ENCODE peak calls at places on chromosomes 6 and 20, in ten cellular contexts. One of them, this sample, is unnamed.

GRCh38 chr6:166569206-166569605 is 17.3 kb downstream of the RAMACL start:
- DNase-seq in left ventricle myocardium inferior: no peak
- DNase-seq in astrocyte of the spinal cord: no peak
- DNase-seq in colonic mucosa: no peak
- DNase-seq in choroid plexus epithelial cell: no peak
- DNase-seq in tibial nerve: no peak
- DNase-seq in BE2C: no peak
- DNase-seq in HL-60: no peak
- DNase-seq in AG04449: no peak
- DNase-seq in prostate gland: no peak
- DNase-seq in this sample: no peak

GRCh38 chr6:37021356-37022129 is 16.1 kb downstream of the FGD2 start:
- DNase-seq in prostate gland: no peak
- DNase-seq in tibial nerve: no peak
- DNase-seq in astrocyte of the spinal cord: peak
- DNase-seq in left ventricle myocardium inferior: no peak
- DNase-seq in BE2C: peak
- DNase-seq in HL-60: no peak
- DNase-seq in AG04449: no peak
- DNase-seq in colonic mucosa: no peak
- DNase-seq in choroid plexus epithelial cell: peak
- DNase-seq in this sample: no peak

GRCh38 chr20:43726811-43727338 is at the start of gene GTSF1L:
- DNase-seq in HL-60: no peak
- DNase-seq in AG04449: no peak
- DNase-seq in prostate gland: no peak
- DNase-seq in left ventricle myocardium inferior: no peak
- DNase-seq in colonic mucosa: no peak
- DNase-seq in tibial nerve: no peak
- DNase-seq in BE2C: no peak
- DNase-seq in astrocyte of the spinal cord: peak
- DNase-seq in choroid plexus epithelial cell: no peak
- DNase-seq in this sample: no peak

GRCh38 chr20:5766085-5766764 is 16.0 kb downstream of the SHLD1 start:
- DNase-seq in left ventricle myocardium inferior: peak
- DNase-seq in colonic mucosa: no peak
- DNase-seq in BE2C: no peak
- DNase-seq in AG04449: no peak
- DNase-seq in prostate gland: peak
- DNase-seq in tibial nerve: no peak
- DNase-seq in astrocyte of the spinal cord: no peak
- DNase-seq in choroid plexus epithelial cell: no peak
- DNase-seq in HL-60: no peak
- DNase-seq in this sample: no peak

GRCh38 chr6:65004283-65004682 is 702.7 kb downstream of the EYS start:
- DNase-seq in left ventricle myocardium inferior: no peak
- DNase-seq in HL-60: no peak
- DNase-seq in AG04449: no peak
- DNase-seq in choroid plexus epithelial cell: no peak
- DNase-seq in tibial nerve: no peak
- DNase-seq in astrocyte of the spinal cord: no peak
- DNase-seq in BE2C: no peak
- DNase-seq in colonic mucosa: no peak
- DNase-seq in prostate gland: no peak
- DNase-seq in this sample: no peak

GRCh38 chr20:2042400-2042799 is 48.5 kb upstream of the PDYN start:
- DNase-seq in AG04449: no peak
- DNase-seq in choroid plexus epithelial cell: peak
- DNase-seq in BE2C: no peak
- DNase-seq in astrocyte of the spinal cord: peak
- DNase-seq in HL-60: no peak
- DNase-seq in colonic mucosa: no peak
- DNase-seq in prostate gland: no peak
- DNase-seq in left ventricle myocardium inferior: no peak
- DNase-seq in tibial nerve: no peak
- DNase-seq in this sample: peak

GRCh38 chr20:4896971-4897497 is 104.3 kb downstream of the SLC23A2 start:
- DNase-seq in prostate gland: no peak
- DNase-seq in HL-60: no peak
- DNase-seq in AG04449: no peak
- DNase-seq in choroid plexus epithelial cell: no peak
- DNase-seq in colonic mucosa: peak
- DNase-seq in BE2C: no peak
- DNase-seq in astrocyte of the spinal cord: no peak
- DNase-seq in left ventricle myocardium inferior: no peak
- DNase-seq in tibial nerve: no peak
- DNase-seq in this sample: no peak

GRCh38 chr20:44931911-44932310 is 22.1 kb downstream of the PABPC1L start:
- DNase-seq in left ventricle myocardium inferior: no peak
- DNase-seq in colonic mucosa: no peak
- DNase-seq in BE2C: no peak
- DNase-seq in AG04449: no peak
- DNase-seq in astrocyte of the spinal cord: no peak
- DNase-seq in tibial nerve: no peak
- DNase-seq in choroid plexus epithelial cell: no peak
- DNase-seq in HL-60: no peak
- DNase-seq in prostate gland: no peak
- DNase-seq in this sample: no peak

GRCh38 chr20:6685181-6685582 is 82.3 kb upstream of the BMP2 start:
- DNase-seq in HL-60: no peak
- DNase-seq in astrocyte of the spinal cord: peak
- DNase-seq in colonic mucosa: no peak
- DNase-seq in prostate gland: no peak
- DNase-seq in left ventricle myocardium inferior: no peak
- DNase-seq in choroid plexus epithelial cell: peak
- DNase-seq in tibial nerve: no peak
- DNase-seq in BE2C: no peak
- DNase-seq in AG04449: no peak
- DNase-seq in this sample: no peak

GRCh38 chr6:109024368-109024767 is 70.3 kb downstream of the SESN1 start:
- DNase-seq in HL-60: no peak
- DNase-seq in BE2C: no peak
- DNase-seq in prostate gland: no peak
- DNase-seq in choroid plexus epithelial cell: peak
- DNase-seq in colonic mucosa: no peak
- DNase-seq in tibial nerve: no peak
- DNase-seq in AG04449: no peak
- DNase-seq in left ventricle myocardium inferior: no peak
- DNase-seq in astrocyte of the spinal cord: no peak
- DNase-seq in this sample: no peak

GRCh38 chr20:32986331-32986966 is 17.8 kb downstream of the SUN5 start:
- DNase-seq in choroid plexus epithelial cell: no peak
- DNase-seq in tibial nerve: no peak
- DNase-seq in colonic mucosa: no peak
- DNase-seq in AG04449: no peak
- DNase-seq in BE2C: no peak
- DNase-seq in prostate gland: no peak
- DNase-seq in HL-60: no peak
- DNase-seq in astrocyte of the spinal cord: no peak
- DNase-seq in left ventricle myocardium inferior: no peak
- DNase-seq in this sample: no peak
- H3K4me3 ChIP-seq in choroid plexus epithelial cell: no peak
- H3K4me3 ChIP-seq in tibial nerve: no peak
- H3K4me3 ChIP-seq in colonic mucosa: no peak
- H3K4me3 ChIP-seq in AG04449: no peak
- H3K4me3 ChIP-seq in BE2C: no peak
- H3K4me3 ChIP-seq in prostate gland: no peak
- H3K4me3 ChIP-seq in HL-60: no peak
- H3K4me3 ChIP-seq in astrocyte of the spinal cord: no peak
- H3K4me3 ChIP-seq in left ventricle myocardium inferior: no peak
- H3K4me3 ChIP-seq in this sample: no peak

DNA sequence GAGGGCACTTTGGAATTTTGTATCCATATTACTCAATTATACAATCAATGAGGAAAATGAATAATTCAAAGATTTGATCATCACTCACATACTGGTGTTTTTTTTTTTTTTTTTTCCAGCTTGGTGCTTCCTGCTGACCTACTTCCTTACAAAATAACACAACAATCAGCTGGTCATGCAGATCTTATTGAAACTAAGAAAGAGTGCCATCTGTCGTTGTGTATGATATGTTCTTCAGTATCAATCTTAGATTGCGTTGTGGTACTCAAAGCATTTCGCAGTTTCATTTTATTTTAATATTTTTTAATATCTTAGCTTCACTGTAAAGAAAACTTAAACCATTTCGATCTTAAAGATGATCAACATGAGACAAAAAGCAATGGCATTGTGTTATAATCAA is 155.6 kb downstream of the OGFRL1 start:
- DNase-seq in left ventricle myocardium inferior: no peak
- DNase-seq in prostate gland: no peak
- DNase-seq in AG04449: no peak
- DNase-seq in tibial nerve: no peak
- DNase-seq in colonic mucosa: no peak
- DNase-seq in BE2C: no peak
- DNase-seq in HL-60: no peak
- DNase-seq in choroid plexus epithelial cell: peak
- DNase-seq in astrocyte of the spinal cord: no peak
- DNase-seq in this sample: no peak
- TF ChIP-seq CTCF in left ventricle myocardium inferior: peak
- TF ChIP-seq CTCF in prostate gland: no peak
- TF ChIP-seq CTCF in AG04449: no peak
- TF ChIP-seq CTCF in tibial nerve: no peak
- TF ChIP-seq CTCF in colonic mucosa: no peak
- TF ChIP-seq CTCF in BE2C: no peak
- TF ChIP-seq CTCF in HL-60: no peak
- TF ChIP-seq CTCF in choroid plexus epithelial cell: peak
- TF ChIP-seq CTCF in astrocyte of the spinal cord: no peak
- TF ChIP-seq CTCF in this sample: peak

GRCh38 chr6:159229526-159229925 is 60.3 kb downstream of the FNDC1 start:
- DNase-seq in left ventricle myocardium inferior: no peak
- DNase-seq in astrocyte of the spinal cord: no peak
- DNase-seq in HL-60: no peak
- DNase-seq in BE2C: no peak
- DNase-seq in tibial nerve: no peak
- DNase-seq in choroid plexus epithelial cell: no peak
- DNase-seq in prostate gland: no peak
- DNase-seq in AG04449: no peak
- DNase-seq in colonic mucosa: no peak
- DNase-seq in this sample: no peak

GRCh38 chr6:159234102-159234553 is 64.9 kb downstream of the FNDC1 start:
- DNase-seq in BE2C: no peak
- DNase-seq in colonic mucosa: no peak
- DNase-seq in tibial nerve: no peak
- DNase-seq in astrocyte of the spinal cord: no peak
- DNase-seq in choroid plexus epithelial cell: no peak
- DNase-seq in prostate gland: no peak
- DNase-seq in AG04449: no peak
- DNase-seq in HL-60: no peak
- DNase-seq in left ventricle myocardium inferior: no peak
- DNase-seq in this sample: no peak

GRCh38 chr6:159232106-159232645 is 63.0 kb downstream of the FNDC1 start:
- DNase-seq in AG04449: no peak
- DNase-seq in colonic mucosa: no peak
- DNase-seq in BE2C: no peak
- DNase-seq in tibial nerve: no peak
- DNase-seq in prostate gland: no peak
- DNase-seq in HL-60: no peak
- DNase-seq in astrocyte of the spinal cord: no peak
- DNase-seq in choroid plexus epithelial cell: no peak
- DNase-seq in left ventricle myocardium inferior: no peak
- DNase-seq in this sample: no peak

GRCh38 chr6:159232751-159233150 is 63.6 kb downstream of the FNDC1 start:
- DNase-seq in left ventricle myocardium inferior: no peak
- DNase-seq in tibial nerve: no peak
- DNase-seq in astrocyte of the spinal cord: no peak
- DNase-seq in choroid plexus epithelial cell: no peak
- DNase-seq in prostate gland: no peak
- DNase-seq in BE2C: no peak
- DNase-seq in HL-60: no peak
- DNase-seq in AG04449: no peak
- DNase-seq in colonic mucosa: no peak
- DNase-seq in this sample: no peak

GRCh38 chr6:159233365-159234101 is 64.3 kb downstream of the FNDC1 start:
- DNase-seq in astrocyte of the spinal cord: no peak
- DNase-seq in prostate gland: no peak
- DNase-seq in colonic mucosa: no peak
- DNase-seq in choroid plexus epithelial cell: no peak
- DNase-seq in HL-60: no peak
- DNase-seq in tibial nerve: no peak
- DNase-seq in BE2C: no peak
- DNase-seq in left ventricle myocardium inferior: no peak
- DNase-seq in AG04449: no peak
- DNase-seq in this sample: no peak
- H3K4me3 ChIP-seq in astrocyte of the spinal cord: no peak
- H3K4me3 ChIP-seq in prostate gland: no peak
- H3K4me3 ChIP-seq in colonic mucosa: no peak
- H3K4me3 ChIP-seq in choroid plexus epithelial cell: no peak
- H3K4me3 ChIP-seq in HL-60: no peak
- H3K4me3 ChIP-seq in tibial nerve: no peak
- H3K4me3 ChIP-seq in BE2C: no peak
- H3K4me3 ChIP-seq in left ventricle myocardium inferior: peak
- H3K4me3 ChIP-seq in AG04449: no peak
- H3K4me3 ChIP-seq in this sample: no peak

GRCh38 chr20:46089338-46090094 is at the start of gene NCOA5:
- DNase-seq in HL-60: peak
- DNase-seq in astrocyte of the spinal cord: peak
- DNase-seq in AG04449: peak
- DNase-seq in prostate gland: peak
- DNase-seq in tibial nerve: peak
- DNase-seq in colonic mucosa: peak
- DNase-seq in BE2C: peak
- DNase-seq in choroid plexus epithelial cell: peak
- DNase-seq in left ventricle myocardium inferior: peak
- DNase-seq in this sample: peak
- TF ChIP-seq CTCF in HL-60: no peak
- TF ChIP-seq CTCF in astrocyte of the spinal cord: no peak
- TF ChIP-seq CTCF in AG04449: peak
- TF ChIP-seq CTCF in prostate gland: peak
- TF ChIP-seq CTCF in tibial nerve: peak
- TF ChIP-seq CTCF in colonic mucosa: no peak
- TF ChIP-seq CTCF in BE2C: no peak
- TF ChIP-seq CTCF in choroid plexus epithelial cell: no peak
- TF ChIP-seq CTCF in left ventricle myocardium inferior: peak
- TF ChIP-seq CTCF in this sample: peak

This sample was measured in epithelial cell of proximal tubule.